ENCODE peak calls at places on chromosome 2, in six cellular contexts. One of them, this sample, is unnamed. For H3K9me3, the result is how much of the 10 kb centered on the place peaks cover.

GRCh38 chr2:152635635-152636298 is 81.5 kb downstream of the PRPF40A start:
- DNase-seq in tibial artery: no peak
- DNase-seq in A549: peak
- DNase-seq in astrocyte: peak
- DNase-seq in lower lobe of right lung: peak
- DNase-seq in left ventricle myocardium inferior: peak
- DNase-seq in this sample: no peak

GRCh38 chr2:64609229-64609994 is 44.3 kb downstream of the SERTAD2 start:
- DNase-seq in tibial artery: peak
- DNase-seq in A549: peak
- DNase-seq in astrocyte: no peak
- DNase-seq in lower lobe of right lung: peak
- DNase-seq in left ventricle myocardium inferior: peak
- DNase-seq in this sample: peak

GRCh38 chr2:241863021-241863954 is 4.6 kb upstream of the PDCD1 start:
- DNase-seq in tibial artery: no peak
- DNase-seq in A549: no peak
- DNase-seq in astrocyte: no peak
- DNase-seq in lower lobe of right lung: no peak
- DNase-seq in left ventricle myocardium inferior: peak
- DNase-seq in this sample: no peak

GRCh38 chr2:226544581-226545210 is 254.9 kb downstream of the IRS1 start:
- DNase-seq in tibial artery: no peak
- DNase-seq in A549: no peak
- DNase-seq in astrocyte: no peak
- DNase-seq in lower lobe of right lung: no peak
- DNase-seq in left ventricle myocardium inferior: no peak
- DNase-seq in this sample: no peak

GRCh38 chr2:26173596-26174482 is 951 bp downstream of the GAREM2 start:
- DNase-seq in tibial artery: no peak
- DNase-seq in A549: no peak
- DNase-seq in astrocyte: no peak
- DNase-seq in lower lobe of right lung: no peak
- DNase-seq in left ventricle myocardium inferior: no peak
- DNase-seq in this sample: no peak

GRCh38 chr2:231185050-231185725 is 13.2 kb upstream of the ARMC9 start:
- DNase-seq in tibial artery: peak
- DNase-seq in A549: no peak
- DNase-seq in astrocyte: no peak
- DNase-seq in lower lobe of right lung: no peak
- DNase-seq in left ventricle myocardium inferior: no peak
- DNase-seq in this sample: no peak

GRCh38 chr2:144914622-144915230 is 394.8 kb upstream of the ZEB2 start:
- DNase-seq in tibial artery: no peak
- DNase-seq in A549: no peak
- DNase-seq in astrocyte: peak
- DNase-seq in lower lobe of right lung: no peak
- DNase-seq in left ventricle myocardium inferior: no peak
- DNase-seq in this sample: no peak

GRCh38 chr2:54267577-54267976 is 11.5 kb upstream of the TSPYL6 start:
- DNase-seq in tibial artery: no peak
- DNase-seq in A549: no peak
- DNase-seq in astrocyte: no peak
- DNase-seq in lower lobe of right lung: no peak
- DNase-seq in left ventricle myocardium inferior: no peak
- DNase-seq in this sample: no peak

GRCh38 chr2:96924775-96925747 is 55.2 kb upstream of the SEMA4C start:
- DNase-seq in tibial artery: no peak
- DNase-seq in A549: no peak
- DNase-seq in astrocyte: no peak
- DNase-seq in lower lobe of right lung: no peak
- DNase-seq in left ventricle myocardium inferior: no peak
- DNase-seq in this sample: no peak

GRCh38 chr2:113070606-113070975 is 2.8 kb downstream of the IL1F10 start:
- DNase-seq in tibial artery: no peak
- DNase-seq in A549: no peak
- DNase-seq in astrocyte: no peak
- DNase-seq in lower lobe of right lung: no peak
- DNase-seq in left ventricle myocardium inferior: no peak
- DNase-seq in this sample: no peak

GRCh38 chr2:68740184-68740914 is 5.7 kb downstream of the ARHGAP25 start:
- DNase-seq in tibial artery: no peak
- DNase-seq in A549: no peak
- DNase-seq in astrocyte: peak
- DNase-seq in lower lobe of right lung: no peak
- DNase-seq in left ventricle myocardium inferior: no peak
- DNase-seq in this sample: no peak

GRCh38 chr2:182916417-182916816 is 50.0 kb upstream of the FRZB start:
- DNase-seq in tibial artery: no peak
- DNase-seq in A549: no peak
- DNase-seq in astrocyte: no peak
- DNase-seq in lower lobe of right lung: no peak
- DNase-seq in left ventricle myocardium inferior: no peak
- DNase-seq in this sample: no peak

GRCh38 chr2:73985318-73986084 is 791 bp downstream of the TET3 start:
- DNase-seq in tibial artery: peak
- DNase-seq in A549: peak
- DNase-seq in astrocyte: no peak
- DNase-seq in lower lobe of right lung: peak
- DNase-seq in left ventricle myocardium inferior: peak
- DNase-seq in this sample: peak

GRCh38 chr2:206856474-206856873 is 82.8 kb upstream of the CPO start:
- DNase-seq in tibial artery: no peak
- DNase-seq in A549: no peak
- DNase-seq in astrocyte: peak
- DNase-seq in lower lobe of right lung: no peak
- DNase-seq in left ventricle myocardium inferior: no peak
- DNase-seq in this sample: no peak

GRCh38 chr2:1923557-1923956 is 179.2 kb upstream of the PXDN start:
- DNase-seq in tibial artery: no peak
- DNase-seq in A549: no peak
- DNase-seq in astrocyte: no peak
- DNase-seq in lower lobe of right lung: no peak
- DNase-seq in left ventricle myocardium inferior: no peak
- DNase-seq in this sample: no peak

GRCh38 chr2:45444991-45445390 is 166.1 kb downstream of the SRBD1 start:
- DNase-seq in tibial artery: no peak
- DNase-seq in A549: no peak
- DNase-seq in astrocyte: no peak
- DNase-seq in lower lobe of right lung: no peak
- DNase-seq in left ventricle myocardium inferior: no peak
- DNase-seq in this sample: no peak

GRCh38 chr2:207399301-207399700 is 130.5 kb upstream of the CREB1 start:
- DNase-seq in tibial artery: no peak
- DNase-seq in A549: no peak
- DNase-seq in astrocyte: no peak
- DNase-seq in lower lobe of right lung: no peak
- DNase-seq in left ventricle myocardium inferior: no peak
- DNase-seq in this sample: no peak

GRCh38 chr2:197248623-197249022 is 62.0 kb downstream of the ANKRD44 start:
- DNase-seq in tibial artery: no peak
- DNase-seq in A549: no peak
- DNase-seq in astrocyte: peak
- DNase-seq in lower lobe of right lung: no peak
- DNase-seq in left ventricle myocardium inferior: no peak
- DNase-seq in this sample: peak

GRCh38 chr2:94873362-94874276 is 2.4 kb downstream of the TEKT4 start:
- DNase-seq in tibial artery: peak
- DNase-seq in A549: no peak
- DNase-seq in astrocyte: no peak
- DNase-seq in lower lobe of right lung: peak
- DNase-seq in left ventricle myocardium inferior: peak
- DNase-seq in this sample: no peak

GRCh38 chr2:230924470-230925341 is at the start of gene GPR55:
- DNase-seq in tibial artery: peak
- DNase-seq in A549: no peak
- DNase-seq in astrocyte: no peak
- DNase-seq in lower lobe of right lung: peak
- DNase-seq in left ventricle myocardium inferior: no peak
- DNase-seq in this sample: peak

GRCh38 chr2:175282300-175282699 is 100.8 kb upstream of the ATP5MC3 start:
- DNase-seq in tibial artery: no peak
- DNase-seq in A549: peak
- DNase-seq in astrocyte: peak
- DNase-seq in lower lobe of right lung: no peak
- DNase-seq in left ventricle myocardium inferior: no peak
- DNase-seq in this sample: no peak

GRCh38 chr2:214378455-214379103 is 32.3 kb upstream of the VWC2L start:
- DNase-seq in tibial artery: no peak
- DNase-seq in A549: no peak
- DNase-seq in astrocyte: no peak
- DNase-seq in lower lobe of right lung: no peak
- DNase-seq in left ventricle myocardium inferior: no peak
- DNase-seq in this sample: peak

GRCh38 chr2:151361674-151362380 is 4.4 kb downstream of the TNFAIP6 start:
- DNase-seq in tibial artery: no peak
- DNase-seq in A549: peak
- DNase-seq in astrocyte: peak
- DNase-seq in lower lobe of right lung: no peak
- DNase-seq in left ventricle myocardium inferior: no peak
- DNase-seq in this sample: no peak

GRCh38 chr2:174121178-174121577 is 127.2 kb downstream of the OLA1 start:
- DNase-seq in tibial artery: no peak
- DNase-seq in A549: no peak
- DNase-seq in astrocyte: no peak
- DNase-seq in lower lobe of right lung: no peak
- DNase-seq in left ventricle myocardium inferior: no peak
- DNase-seq in this sample: no peak

GRCh38 chr2:173054466-173054865 is 21.2 kb upstream of the MAP3K20 start:
- DNase-seq in tibial artery: no peak
- DNase-seq in A549: no peak
- DNase-seq in astrocyte: peak
- DNase-seq in lower lobe of right lung: no peak
- DNase-seq in left ventricle myocardium inferior: no peak
- DNase-seq in this sample: no peak

GRCh38 chr2:138433995-138434991 is 67.3 kb upstream of the SPOPL start:
- DNase-seq in tibial artery: no peak
- DNase-seq in A549: no peak
- DNase-seq in astrocyte: no peak
- DNase-seq in lower lobe of right lung: no peak
- DNase-seq in left ventricle myocardium inferior: no peak
- DNase-seq in this sample: no peak

GRCh38 chr2:11121099-11121822 is 34.0 kb upstream of the SLC66A3 start:
- DNase-seq in tibial artery: no peak
- DNase-seq in A549: no peak
- DNase-seq in astrocyte: no peak
- DNase-seq in lower lobe of right lung: no peak
- DNase-seq in left ventricle myocardium inferior: no peak
- DNase-seq in this sample: no peak

GRCh38 chr2:142617461-142617860 is 260.0 kb upstream of the KYNU start:
- DNase-seq in tibial artery: no peak
- DNase-seq in A549: no peak
- DNase-seq in astrocyte: no peak
- DNase-seq in lower lobe of right lung: no peak
- DNase-seq in left ventricle myocardium inferior: no peak
- DNase-seq in this sample: no peak

GRCh38 chr2:196439760-196440159 is 199.8 kb upstream of the CCDC150 start:
- DNase-seq in tibial artery: no peak
- DNase-seq in A549: no peak
- DNase-seq in astrocyte: no peak
- DNase-seq in lower lobe of right lung: no peak
- DNase-seq in left ventricle myocardium inferior: no peak
- DNase-seq in this sample: no peak

GRCh38 chr2:168237741-168238140 is 9.7 kb downstream of the STK39 start:
- DNase-seq in tibial artery: no peak
- DNase-seq in A549: no peak
- DNase-seq in astrocyte: no peak
- DNase-seq in lower lobe of right lung: no peak
- DNase-seq in left ventricle myocardium inferior: no peak
- DNase-seq in this sample: no peak

DNA sequence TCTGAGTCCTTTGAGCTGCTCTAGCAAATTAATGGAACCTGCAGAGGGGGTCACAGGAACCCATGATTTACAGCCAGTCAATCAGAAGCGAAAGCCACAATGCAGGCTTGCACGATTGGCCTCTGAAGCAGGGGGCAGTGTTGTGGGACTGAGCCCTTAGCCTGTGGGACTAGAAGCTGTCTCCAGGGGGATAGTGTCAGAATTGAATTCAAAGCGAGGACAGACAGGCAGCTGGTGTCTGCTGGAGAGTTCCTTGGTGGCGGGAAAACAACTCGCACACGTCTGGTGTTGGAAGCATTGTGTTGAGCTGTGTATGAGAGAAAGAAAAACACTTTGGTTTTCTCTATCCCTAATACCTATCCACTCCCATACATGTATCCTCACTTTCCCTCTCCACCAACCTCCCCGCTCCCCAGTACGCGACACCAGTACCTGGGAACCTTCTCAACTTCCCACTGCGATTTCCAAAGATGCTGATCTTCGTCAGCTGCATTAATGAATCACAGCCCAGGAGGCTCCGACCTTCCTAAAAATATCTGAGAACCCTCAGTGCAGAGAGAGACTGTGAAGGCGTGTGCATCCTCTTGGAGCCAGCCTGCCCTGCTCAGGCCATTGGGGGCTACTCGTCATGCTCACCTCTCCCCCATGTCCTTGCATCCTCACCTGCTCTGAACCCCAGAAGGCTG is 88.2 kb downstream of the HS1BP3 start:
- DNase-seq in tibial artery: no peak
- DNase-seq in A549: peak
- DNase-seq in astrocyte: no peak
- DNase-seq in lower lobe of right lung: no peak
- DNase-seq in left ventricle myocardium inferior: no peak
- DNase-seq in this sample: no peak
- TF ChIP-seq CTCF in tibial artery: no peak
- TF ChIP-seq CTCF in A549: no peak
- TF ChIP-seq CTCF in astrocyte: peak
- TF ChIP-seq CTCF in lower lobe of right lung: no peak
- TF ChIP-seq CTCF in left ventricle myocardium inferior: peak
- TF ChIP-seq CTCF in this sample: no peak

DNA sequence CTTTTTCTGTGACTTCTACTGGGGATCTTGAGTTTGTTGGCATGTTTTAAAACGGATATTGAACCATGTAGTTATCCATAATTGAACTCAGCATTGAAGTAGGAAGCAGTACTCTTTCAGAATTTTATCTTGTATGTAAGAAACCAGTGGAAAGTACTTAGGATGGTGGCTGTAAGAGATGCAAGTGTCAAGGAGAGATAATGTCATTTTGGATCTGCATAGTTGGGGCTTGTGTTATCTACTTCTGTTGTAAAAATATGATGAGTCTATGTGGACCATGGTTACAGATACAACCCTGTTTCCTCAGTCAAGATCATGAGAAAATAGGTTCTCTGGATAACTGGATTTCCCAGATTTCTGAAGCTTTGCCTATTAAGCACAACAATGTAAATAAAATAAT is 113.7 kb downstream of the NAB1 start:
- DNase-seq in tibial artery: no peak
- DNase-seq in A549: no peak
- DNase-seq in astrocyte: no peak
- DNase-seq in lower lobe of right lung: no peak
- DNase-seq in left ventricle myocardium inferior: no peak
- DNase-seq in this sample: no peak
- H3K9me3 ChIP-seq in tibial artery: under half
- H3K9me3 ChIP-seq in A549: under half
- H3K9me3 ChIP-seq in astrocyte: under half
- H3K9me3 ChIP-seq in lower lobe of right lung: under half
- H3K9me3 ChIP-seq in left ventricle myocardium inferior: under half
- H3K9me3 ChIP-seq in this sample: under half

GRCh38 chr2:28300489-28300888 is 92.2 kb upstream of the FOSL2 start:
- DNase-seq in tibial artery: no peak
- DNase-seq in A549: no peak
- DNase-seq in astrocyte: peak
- DNase-seq in lower lobe of right lung: no peak
- DNase-seq in left ventricle myocardium inferior: no peak
- DNase-seq in this sample: no peak
- H3K4me3 ChIP-seq in tibial artery: no peak
- H3K4me3 ChIP-seq in A549: no peak
- H3K4me3 ChIP-seq in astrocyte: no peak
- H3K4me3 ChIP-seq in lower lobe of right lung: no peak
- H3K4me3 ChIP-seq in left ventricle myocardium inferior: no peak
- H3K4me3 ChIP-seq in this sample: no peak

GRCh38 chr2:70498054-70498453 is 55.6 kb downstream of the TGFA start:
- DNase-seq in tibial artery: no peak
- DNase-seq in A549: peak
- DNase-seq in astrocyte: no peak
- DNase-seq in lower lobe of right lung: no peak
- DNase-seq in left ventricle myocardium inferior: no peak
- DNase-seq in this sample: no peak
- TF ChIP-seq CTCF in tibial artery: no peak
- TF ChIP-seq CTCF in A549: peak
- TF ChIP-seq CTCF in astrocyte: no peak
- TF ChIP-seq CTCF in lower lobe of right lung: no peak
- TF ChIP-seq CTCF in left ventricle myocardium inferior: no peak
- TF ChIP-seq CTCF in this sample: no peak